ENCODE peak calls at places on chromosomes 4 and X, in six cellular contexts. P is WTC11; K is activated T-helper 1 cell treated with Interleukin-2 at 50 U/mL for 16 hours; H is activated CD4-positive, CD25-positive, alpha-beta regulatory T cell; V is T-helper 1 cell; I is endothelial cell. Q is an unnamed sample.

GRCh38 chrX:19659929-19660328 is 144.6 kb upstream of the MAP3K15 start:
- DNase-seq in K (no peak), H (no peak), V (no peak), I (no peak), P (no peak), Q (no peak)

GRCh38 chr4:128782875-128783614 is 26.5 kb upstream of the JADE1 start:
- DNase-seq in K (no peak), H (no peak), P (no peak), I (no peak), V (no peak), Q (no peak)

GRCh38 chr4:31461425-31461824 is 741.3 kb downstream of the PCDH7 start:
- DNase-seq in P (no peak), V (no peak), H (no peak), I (no peak), K (no peak), Q (no peak)

GRCh38 chr4:130395871-130396270 is 1299.9 kb downstream of the C4orf33 start:
- DNase-seq in I (no peak), P (no peak), H (no peak), V (no peak), K (no peak), Q (no peak)

GRCh38 chrX:55521687-55522086 is 32.0 kb upstream of the USP51 start:
- DNase-seq in V (no peak), P (no peak), H (no peak), K (no peak), I (no peak), Q (no peak)

GRCh38 chr4:22458112-22458511 is 57.8 kb downstream of the ADGRA3 start:
- DNase-seq in I (no peak), V (no peak), P (no peak), H (no peak), K (no peak), Q (no peak)

GRCh38 chrX:39518451-39519212 is 579.1 kb downstream of the BCOR start:
- DNase-seq in K (no peak), I (no peak), H (no peak), P (no peak), V (no peak), Q (no peak)

GRCh38 chr4:83212041-83212851 is 72.4 kb downstream of the COQ2 start:
- DNase-seq in P (no peak), H (peak), V (peak), I (no peak), K (peak), Q (peak)

GRCh38 chr4:145299380-145300076 is 119.1 kb upstream of the OTUD4 start:
- DNase-seq in V (peak), P (no peak), H (peak), K (no peak), I (no peak), Q (peak)

GRCh38 chr4:102234243-102234838 is 110.9 kb downstream of the SLC39A8 start:
- DNase-seq in I (no peak), K (no peak), P (no peak), H (no peak), V (no peak), Q (no peak)

GRCh38 chr4:3687538-3687937 is 78.6 kb upstream of the ADRA2C start:
- DNase-seq in K (no peak), I (no peak), P (peak), V (no peak), H (no peak), Q (no peak)

GRCh38 chrX:15475021-15475420 is 18.1 kb downstream of the PIR start:
- DNase-seq in I (no peak), P (no peak), V (no peak), H (no peak), K (no peak), Q (no peak)

GRCh38 chrX:130497531-130497930 is 95.7 kb downstream of the RBMX2 start:
- DNase-seq in P (no peak), K (no peak), H (no peak), V (no peak), I (no peak), Q (no peak)

GRCh38 chr4:140726776-140727500 is 29.2 kb downstream of the TBC1D9 start:
- DNase-seq in V (no peak), P (no peak), H (no peak), K (no peak), I (no peak), Q (no peak)

GRCh38 chrX:71098302-71098701 is 2.7 kb downstream of the FOXO4 start:
- DNase-seq in I (peak), H (peak), V (peak), P (peak), K (peak), Q (peak)

GRCh38 chr4:109494538-109494937 is 60.9 kb downstream of the SEC24B start:
- DNase-seq in H (no peak), P (no peak), V (no peak), K (no peak), I (no peak), Q (no peak)

GRCh38 chr4:1207157-1207470 is 34.7 kb upstream of the SPON2 start:
- DNase-seq in P (peak), I (no peak), K (no peak), V (no peak), H (no peak), Q (no peak)

GRCh38 chr4:125191252-125191651 is 123.5 kb upstream of the FAT4 start:
- DNase-seq in I (no peak), P (no peak), K (no peak), H (no peak), V (no peak), Q (no peak)

GRCh38 chrX:666762-667161 is 36.2 kb downstream of the SHOX start:
- DNase-seq in I (no peak), K (no peak), V (no peak), P (no peak), H (no peak), Q (no peak)

GRCh38 chr4:112270643-112271484 is 14.8 kb downstream of the TIFA start:
- DNase-seq in P (no peak), I (no peak), V (no peak), K (no peak), H (no peak), Q (no peak)

GRCh38 chrX:153774576-153775292 is 6.1 kb upstream of the SRPK3 start:
- DNase-seq in K (no peak), I (no peak), H (no peak), V (no peak), P (no peak), Q (no peak)

GRCh38 chrX:70995338-70995737 is 64.4 kb upstream of the SLC7A3 start:
- DNase-seq in I (no peak), P (no peak), V (no peak), H (no peak), K (no peak), Q (no peak)

GRCh38 chr4:149987777-149988410 is 90.4 kb upstream of the DCLK2 start:
- DNase-seq in P (no peak), K (no peak), H (no peak), V (no peak), I (no peak), Q (no peak)

GRCh38 chr4:163748474-163748873 is 254.0 kb downstream of the TMA16 start:
- DNase-seq in P (no peak), H (no peak), K (no peak), I (no peak), V (no peak), Q (no peak)

GRCh38 chr4:766152-766515 is 59.8 kb downstream of the CPLX1 start:
- DNase-seq in K (no peak), P (no peak), I (no peak), H (no peak), V (no peak), Q (no peak)

GRCh38 chr4:83328486-83328885 is 6.2 kb downstream of the HPSE start:
- DNase-seq in I (no peak), H (no peak), P (peak), K (no peak), V (no peak), Q (no peak)

GRCh38 chr4:83855044-83855443 is 319.1 kb downstream of the GPAT3 start:
- DNase-seq in K (no peak), V (no peak), H (no peak), I (no peak), P (no peak), Q (no peak)

GRCh38 chr4:3244002-3244401 is 5.0 kb upstream of the MSANTD1 start:
- DNase-seq in I (no peak), P (no peak), K (no peak), V (no peak), H (no peak), Q (no peak)

GRCh38 chr4:110196206-110196870 is 2.1 kb downstream of the ELOVL6 start:
- DNase-seq in I (peak), H (no peak), P (peak), K (peak), V (peak), Q (peak)